ENCODE peak calls at places on chromosomes 6 and 20, in four cellular contexts. I is WTC11, P is HepG2, L is GM12878. B is an unnamed sample.

GRCh38 chr6:74073896-74074295 is 377.9 kb downstream of the CD109 start:
- DNase-seq in P (no peak), L (no peak), I (no peak), B (no peak)

GRCh38 chr20:49590163-49591017 is 22.5 kb upstream of the PTGIS start:
- DNase-seq in I (no peak), L (no peak), P (no peak), B (no peak)

GRCh38 chr6:145699462-145699861 is 35.9 kb downstream of the EPM2A start:
- DNase-seq in I (no peak), L (no peak), P (no peak), B (no peak)

GRCh38 chr6:168116975-168117899 is 38.2 kb upstream of the FRMD1 start:
- DNase-seq in L (no peak), P (peak; percentile 58), I (no peak), B (peak; percentile 60)

GRCh38 chr6:170454512-170455285 is 98.4 kb downstream of the PSMB1 start:
- DNase-seq in P (no peak), I (no peak), L (no peak), B (no peak)

GRCh38 chr20:51493346-51493791 is 49.1 kb downstream of the NFATC2 start:
- DNase-seq in P (no peak), L (no peak), I (no peak), B (peak; percentile 45)

GRCh38 chr6:152976749-152977148 is 6.1 kb downstream of the FBXO5 start:
- DNase-seq in P (no peak), I (no peak), L (no peak), B (no peak)

GRCh38 chr20:20454850-20455627 is 87.1 kb downstream of the INSM1 start:
- DNase-seq in P (no peak), L (no peak), I (no peak), B (no peak)

GRCh38 chr6:37456816-37457560 is 24.0 kb downstream of the CMTR1 start:
- DNase-seq in P (no peak), I (no peak), L (no peak), B (no peak)

GRCh38 chr20:10536531-10536930 is 101.4 kb downstream of the SLX4IP start:
- DNase-seq in I (peak; percentile 58), P (peak; percentile 61), L (no peak), B (no peak)

GRCh38 chr20:19975901-19976300 is 41.3 kb upstream of the NAA20 start:
- DNase-seq in P (no peak), L (no peak), I (no peak), B (no peak)

GRCh38 chr20:50305636-50306477 is 115.2 kb downstream of the CEBPB start:
- DNase-seq in P (peak; percentile 98), L (no peak), I (no peak), B (no peak)

GRCh38 chr20:44334709-44335108 is 2.1 kb upstream of the R3HDML start:
- DNase-seq in L (no peak), P (no peak), I (no peak), B (no peak)

GRCh38 chr6:163243691-163244505 is 170.6 kb upstream of the QKI start:
- DNase-seq in I (no peak), L (no peak), P (no peak), B (no peak)

GRCh38 chr6:4645713-4646356 is 130.4 kb upstream of the CDYL start:
- DNase-seq in L (no peak), P (no peak), I (peak; percentile 25), B (peak; percentile 65)

GRCh38 chr6:129954749-129955431 is 63.5 kb upstream of the L3MBTL3 start:
- DNase-seq in L (no peak), I (no peak), P (no peak), B (no peak)

GRCh38 chr6:134750669-134751068 is 199.2 kb downstream of the ALDH8A1 start:
- DNase-seq in P (no peak), L (no peak), I (no peak), B (no peak)

GRCh38 chr20:56628873-56629463 is at the start of gene TFAP2C:
- DNase-seq in L (no peak), I (peak; percentile 75), P (no peak), B (peak; percentile 74)

GRCh38 chr6:148523051-148523450 is 180.4 kb downstream of the SASH1 start:
- DNase-seq in L (no peak), P (no peak), I (no peak), B (no peak)

GRCh38 chr6:14767176-14767575 is 478.7 kb upstream of the JARID2 start:
- DNase-seq in P (no peak), I (no peak), L (no peak), B (peak; percentile 39)

GRCh38 chr6:35620706-35621105 is 68.0 kb downstream of the FKBP5 start:
- DNase-seq in L (no peak), I (no peak), P (no peak), B (no peak)

GRCh38 chr6:156175971-156176421 is 601.2 kb upstream of the ARID1B start:
- DNase-seq in L (no peak), P (peak; percentile 8), I (peak; percentile 59), B (no peak)

GRCh38 chr6:117168296-117169059 is 96.9 kb upstream of the VGLL2 start:
- DNase-seq in P (no peak), L (no peak), I (no peak), B (no peak)

GRCh38 chr6:117169781-117170281 is 95.5 kb upstream of the VGLL2 start:
- DNase-seq in L (no peak), I (no peak), P (no peak), B (no peak)

GRCh38 chr6:117167520-117168271 is 97.7 kb upstream of the VGLL2 start:
- DNase-seq in P (no peak), I (peak; percentile 11), L (no peak), B (no peak)

GRCh38 chr6:117169060-117169635 is 96.2 kb upstream of the VGLL2 start:
- DNase-seq in L (no peak), I (no peak), P (no peak), B (no peak)

GRCh38 chr6:117165921-117166499 is 99.3 kb upstream of the VGLL2 start:
- DNase-seq in L (no peak), I (no peak), P (no peak), B (no peak)
- TF ChIP-seq TCF7 in L (no peak), I (no peak), P (no peak), B (no peak)

DNA sequence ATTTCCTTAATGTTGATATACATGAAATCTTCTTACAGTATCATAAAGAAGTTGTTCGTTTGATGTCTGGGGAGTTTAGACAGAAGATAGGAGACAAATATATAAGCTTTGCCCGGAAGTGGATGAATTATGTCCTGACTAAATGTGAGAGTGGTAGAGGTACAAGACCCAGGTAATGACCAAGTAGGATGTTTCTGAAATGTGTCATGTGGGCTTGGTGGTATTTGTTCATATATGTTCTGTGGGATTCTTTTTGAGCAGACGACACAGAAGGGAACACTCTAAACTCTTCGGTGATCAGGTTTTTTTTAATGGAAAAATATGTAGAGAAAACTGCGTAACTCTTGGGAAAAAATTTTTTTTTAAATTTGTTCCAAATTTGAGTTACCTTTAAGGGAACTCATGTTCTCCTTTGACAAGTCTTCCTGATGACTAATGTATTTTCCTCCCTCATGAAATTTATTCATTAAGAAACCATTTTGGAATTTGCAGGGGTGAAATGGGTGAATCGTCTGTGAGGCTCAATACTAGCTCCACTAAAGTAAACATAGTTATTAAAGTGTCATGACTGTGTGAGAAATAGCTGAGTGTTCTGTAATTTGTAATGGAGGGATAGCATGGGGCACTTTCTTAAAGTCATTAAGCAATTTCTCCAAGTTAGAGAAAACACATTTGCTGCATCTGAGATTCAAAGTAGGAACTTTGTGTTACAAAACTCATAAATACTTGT is 100.6 kb downstream of the MAP3K4 start:
- DNase-seq in I (no peak), L (no peak), P (no peak), B (no peak)
- TF ChIP-seq CREB1 in I (no peak), L (no peak), P (no peak), B (no peak)

DNA sequence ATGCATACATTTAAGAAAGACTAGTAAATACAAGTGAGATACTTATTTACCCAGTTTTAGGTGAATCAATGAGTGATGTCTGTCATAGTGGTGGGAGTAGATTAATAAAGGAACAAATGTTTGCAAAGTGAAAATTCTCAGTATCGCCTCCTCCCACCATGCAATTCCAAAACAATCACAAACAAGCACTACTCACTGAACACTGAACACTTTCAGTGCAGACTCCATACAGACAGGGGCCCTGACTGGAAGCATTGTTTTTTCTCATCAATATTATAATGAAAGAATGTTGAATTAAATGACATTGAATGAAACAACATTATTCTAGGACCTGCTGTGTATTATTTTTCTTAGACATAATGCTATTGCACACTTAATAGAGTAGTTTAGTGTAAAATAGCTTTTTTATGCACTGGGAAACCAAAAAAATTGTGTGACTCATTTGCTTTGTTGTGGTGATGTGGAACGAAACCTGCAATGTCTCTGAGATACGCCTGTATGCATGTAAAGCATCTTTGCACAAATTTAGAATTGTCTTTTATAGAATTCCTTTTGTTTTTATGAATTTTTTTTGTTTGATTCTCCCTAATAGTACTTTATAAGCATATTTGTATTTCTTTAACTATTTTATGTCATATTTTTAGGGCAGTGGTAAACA is 317.5 kb downstream of the UTRN start:
- DNase-seq in I (no peak), P (no peak), L (no peak), B (no peak)
- TF ChIP-seq TCF7 in I (no peak), P (no peak), L (peak; percentile 75), B (no peak)

DNA sequence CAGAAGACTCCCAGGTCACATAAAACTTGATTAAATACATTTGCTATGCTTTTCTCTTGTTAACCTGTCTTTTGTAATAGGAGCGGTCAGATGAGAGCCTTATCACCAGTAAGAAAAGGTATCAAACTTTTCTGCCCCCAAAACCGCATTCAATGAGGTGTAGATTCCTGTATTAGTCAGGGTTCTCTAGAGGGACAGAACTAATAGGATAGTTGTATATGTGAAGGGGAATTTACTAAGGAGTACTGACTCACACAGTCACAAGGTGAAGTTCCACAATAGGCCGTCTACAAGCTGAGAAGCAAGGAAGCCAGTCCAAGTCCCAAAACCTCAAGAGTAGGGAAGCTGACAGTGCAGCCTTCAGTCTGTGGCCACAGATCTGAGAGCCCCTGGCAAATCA is 32.7 kb downstream of the PTPRK start:
- DNase-seq in P (no peak), L (no peak), I (no peak), B (no peak)
- TF ChIP-seq CREB1 in P (no peak), L (no peak), I (no peak), B (no peak)

DNA sequence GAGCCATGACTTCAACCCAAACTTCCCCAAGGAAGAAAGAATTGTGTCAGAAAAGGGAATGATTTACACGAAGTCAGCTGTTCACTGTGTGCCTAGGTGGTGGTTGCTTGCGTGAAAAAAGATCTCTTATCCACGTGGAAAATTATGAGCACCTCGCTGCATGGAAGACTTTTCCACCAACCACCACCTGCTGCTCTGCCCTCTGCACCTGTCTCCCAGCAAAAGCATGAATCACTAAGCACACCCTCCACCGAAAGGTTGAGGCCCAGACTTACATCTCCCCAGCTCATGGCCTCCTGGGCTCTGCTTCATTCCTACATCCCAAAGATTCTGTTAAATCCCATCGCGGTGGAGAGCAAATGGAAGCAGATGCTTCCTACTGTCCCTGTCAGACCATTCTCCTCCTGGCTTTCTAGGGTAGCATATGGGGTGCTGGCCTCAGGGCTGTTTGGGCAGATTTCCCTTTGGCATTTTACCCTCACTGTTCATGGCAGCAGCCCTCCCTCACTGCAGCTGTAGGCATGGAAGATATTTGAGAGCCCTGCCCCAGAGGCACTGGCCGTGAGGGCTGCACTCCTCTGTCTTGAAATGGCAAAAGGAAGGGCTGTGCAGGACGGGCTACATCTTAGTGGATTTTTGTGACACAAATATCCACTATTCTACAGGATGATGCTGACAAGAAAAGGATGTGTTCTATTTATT is 37.6 kb upstream of the CST5 start:
- DNase-seq in P (no peak), I (no peak), L (no peak), B (no peak)
- TF ChIP-seq TCF7 in P (no peak), I (no peak), L (no peak), B (no peak)

B was measured in K562.